ENCODE peak calls at places on chromosomes 3 and 15, in four cellular contexts. One of them, this sample, is unnamed.

GRCh38 chr3:64316971-64317370 is 91.7 kb upstream of the PRICKLE2 start:
- DNase-seq in SK-N-SH: no peak
- DNase-seq in A549: no peak
- DNase-seq in WTC11: no peak
- DNase-seq in this sample: no peak

GRCh38 chr3:117192888-117193287 is 483.3 kb downstream of the TUSC7 start:
- DNase-seq in SK-N-SH: no peak
- DNase-seq in A549: no peak
- DNase-seq in WTC11: no peak
- DNase-seq in this sample: no peak

GRCh38 chr3:30750967-30751366 is 143.5 kb downstream of the GADL1 start:
- DNase-seq in SK-N-SH: no peak
- DNase-seq in A549: no peak
- DNase-seq in WTC11: peak
- DNase-seq in this sample: no peak

GRCh38 chr3:189084620-189085019 is 87.2 kb upstream of the TPRG1 start:
- DNase-seq in SK-N-SH: no peak
- DNase-seq in A549: no peak
- DNase-seq in WTC11: no peak
- DNase-seq in this sample: no peak

GRCh38 chr3:27166888-27167287 is 202.3 kb downstream of the NEK10 start:
- DNase-seq in SK-N-SH: peak
- DNase-seq in A549: peak
- DNase-seq in WTC11: no peak
- DNase-seq in this sample: no peak

GRCh38 chr15:96038650-96039049 is 291.9 kb upstream of the NR2F2 start:
- DNase-seq in SK-N-SH: no peak
- DNase-seq in A549: no peak
- DNase-seq in WTC11: no peak
- DNase-seq in this sample: no peak

GRCh38 chr15:23565395-23566069 is at the start of gene MKRN3:
- DNase-seq in SK-N-SH: peak
- DNase-seq in A549: peak
- DNase-seq in WTC11: no peak
- DNase-seq in this sample: peak

GRCh38 chr15:61091229-61091628 is 137.9 kb downstream of the RORA start:
- DNase-seq in SK-N-SH: peak
- DNase-seq in A549: no peak
- DNase-seq in WTC11: no peak
- DNase-seq in this sample: no peak

GRCh38 chr3:114370537-114371174 is 76.8 kb downstream of the TIGIT start:
- DNase-seq in SK-N-SH: no peak
- DNase-seq in A549: no peak
- DNase-seq in WTC11: peak
- DNase-seq in this sample: no peak

GRCh38 chr3:126315916-126316514 is 41.2 kb downstream of the KLF15 start:
- DNase-seq in SK-N-SH: no peak
- DNase-seq in A549: no peak
- DNase-seq in WTC11: no peak
- DNase-seq in this sample: no peak

GRCh38 chr15:41870689-41871081 is 23.2 kb downstream of the SPTBN5 start:
- DNase-seq in SK-N-SH: no peak
- DNase-seq in A549: no peak
- DNase-seq in WTC11: no peak
- DNase-seq in this sample: no peak

GRCh38 chr3:163785693-163786092 is 1292.6 kb downstream of the SI start:
- DNase-seq in SK-N-SH: peak
- DNase-seq in A549: peak
- DNase-seq in WTC11: peak
- DNase-seq in this sample: peak

GRCh38 chr3:196284396-196284795 is 3.1 kb downstream of the PCYT1A start:
- DNase-seq in SK-N-SH: no peak
- DNase-seq in A549: no peak
- DNase-seq in WTC11: no peak
- DNase-seq in this sample: no peak

GRCh38 chr15:68650901-68651709 is 72.3 kb downstream of the CORO2B start:
- DNase-seq in SK-N-SH: peak
- DNase-seq in A549: peak
- DNase-seq in WTC11: peak
- DNase-seq in this sample: peak

GRCh38 chr15:52252781-52253180 is 42.8 kb downstream of the MYO5C start:
- DNase-seq in SK-N-SH: no peak
- DNase-seq in A549: peak
- DNase-seq in WTC11: no peak
- DNase-seq in this sample: peak

GRCh38 chr3:47344971-47345370 is 35.9 kb upstream of the PTPN23 start:
- DNase-seq in SK-N-SH: no peak
- DNase-seq in A549: no peak
- DNase-seq in WTC11: no peak
- DNase-seq in this sample: no peak

GRCh38 chr15:61556037-61556648 is 327.0 kb upstream of the RORA start:
- DNase-seq in SK-N-SH: no peak
- DNase-seq in A549: no peak
- DNase-seq in WTC11: no peak
- DNase-seq in this sample: no peak

GRCh38 chr3:163657088-163657487 is 1421.2 kb downstream of the SI start:
- DNase-seq in SK-N-SH: no peak
- DNase-seq in A549: no peak
- DNase-seq in WTC11: no peak
- DNase-seq in this sample: no peak

GRCh38 chr15:49462242-49462641 is 39.2 kb downstream of the FGF7 start:
- DNase-seq in SK-N-SH: no peak
- DNase-seq in A549: no peak
- DNase-seq in WTC11: no peak
- DNase-seq in this sample: no peak

GRCh38 chr15:77808581-77809198 is 176.0 kb upstream of the LINGO1 start:
- DNase-seq in SK-N-SH: no peak
- DNase-seq in A549: no peak
- DNase-seq in WTC11: no peak
- DNase-seq in this sample: no peak

GRCh38 chr3:118637866-118638265 is 396.8 kb downstream of the IGSF11 start:
- DNase-seq in SK-N-SH: no peak
- DNase-seq in A549: peak
- DNase-seq in WTC11: no peak
- DNase-seq in this sample: no peak

DNA sequence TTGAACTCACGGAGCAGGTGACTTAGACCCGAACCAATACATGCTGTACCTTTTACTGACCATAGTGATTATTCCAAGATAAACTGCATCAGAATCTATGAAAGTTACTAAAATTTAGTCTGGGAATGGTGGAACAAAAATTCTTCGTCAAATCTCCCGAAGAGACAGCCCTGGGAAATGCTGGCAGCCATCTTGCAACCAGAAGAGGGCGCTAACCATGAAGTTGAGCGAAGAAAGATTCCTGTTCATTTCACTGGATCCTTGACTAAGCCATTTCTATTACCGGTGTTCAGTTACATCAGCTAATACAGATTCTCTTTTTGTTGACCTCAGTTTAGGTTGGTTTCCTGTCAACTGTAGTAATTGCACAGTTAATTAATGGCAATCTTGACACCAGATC is 199.6 kb downstream of the SLC9A9 start:
- DNase-seq in SK-N-SH: peak
- DNase-seq in A549: peak
- DNase-seq in WTC11: peak
- DNase-seq in this sample: peak
- TF ChIP-seq MAX in SK-N-SH: no peak
- TF ChIP-seq MAX in A549: no peak
- TF ChIP-seq MAX in WTC11: no peak
- TF ChIP-seq MAX in this sample: no peak

GRCh38 chr3:128884992-128885391 is 5.6 kb downstream of the ACAD9 start:
- DNase-seq in SK-N-SH: no peak
- DNase-seq in A549: no peak
- DNase-seq in WTC11: no peak
- DNase-seq in this sample: no peak
- TF ChIP-seq MAX in SK-N-SH: no peak
- TF ChIP-seq MAX in A549: no peak
- TF ChIP-seq MAX in WTC11: no peak
- TF ChIP-seq MAX in this sample: no peak

DNA sequence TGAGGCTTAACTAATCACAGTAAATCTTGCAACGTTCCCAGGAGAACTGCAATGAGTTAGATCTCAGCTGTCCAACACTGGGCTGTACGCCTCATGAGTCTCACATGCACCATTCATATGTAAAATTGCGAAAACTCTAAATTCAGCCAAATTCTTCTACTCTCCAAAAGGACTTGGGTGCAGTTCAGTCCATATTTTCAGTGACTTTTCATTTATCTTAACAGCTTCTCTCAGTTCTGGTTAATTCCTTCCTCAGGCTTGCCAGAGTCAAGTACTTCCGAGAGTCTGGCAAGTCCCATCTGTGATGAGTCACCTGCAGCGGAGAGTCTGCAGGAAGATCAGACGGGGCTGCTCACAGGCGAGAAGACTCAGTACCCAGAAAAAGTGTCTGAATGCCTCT is 11.5 kb downstream of the CCDC80 start:
- DNase-seq in SK-N-SH: no peak
- DNase-seq in A549: peak
- DNase-seq in WTC11: no peak
- DNase-seq in this sample: peak
- TF ChIP-seq MAX in SK-N-SH: no peak
- TF ChIP-seq MAX in A549: no peak
- TF ChIP-seq MAX in WTC11: no peak
- TF ChIP-seq MAX in this sample: no peak

GRCh38 chr3:186152889-186153292 is 44.0 kb upstream of the ETV5 start:
- DNase-seq in SK-N-SH: no peak
- DNase-seq in A549: no peak
- DNase-seq in WTC11: no peak
- DNase-seq in this sample: no peak
- TF ChIP-seq MAX in SK-N-SH: no peak
- TF ChIP-seq MAX in A549: no peak
- TF ChIP-seq MAX in WTC11: no peak
- TF ChIP-seq MAX in this sample: no peak

DNA sequence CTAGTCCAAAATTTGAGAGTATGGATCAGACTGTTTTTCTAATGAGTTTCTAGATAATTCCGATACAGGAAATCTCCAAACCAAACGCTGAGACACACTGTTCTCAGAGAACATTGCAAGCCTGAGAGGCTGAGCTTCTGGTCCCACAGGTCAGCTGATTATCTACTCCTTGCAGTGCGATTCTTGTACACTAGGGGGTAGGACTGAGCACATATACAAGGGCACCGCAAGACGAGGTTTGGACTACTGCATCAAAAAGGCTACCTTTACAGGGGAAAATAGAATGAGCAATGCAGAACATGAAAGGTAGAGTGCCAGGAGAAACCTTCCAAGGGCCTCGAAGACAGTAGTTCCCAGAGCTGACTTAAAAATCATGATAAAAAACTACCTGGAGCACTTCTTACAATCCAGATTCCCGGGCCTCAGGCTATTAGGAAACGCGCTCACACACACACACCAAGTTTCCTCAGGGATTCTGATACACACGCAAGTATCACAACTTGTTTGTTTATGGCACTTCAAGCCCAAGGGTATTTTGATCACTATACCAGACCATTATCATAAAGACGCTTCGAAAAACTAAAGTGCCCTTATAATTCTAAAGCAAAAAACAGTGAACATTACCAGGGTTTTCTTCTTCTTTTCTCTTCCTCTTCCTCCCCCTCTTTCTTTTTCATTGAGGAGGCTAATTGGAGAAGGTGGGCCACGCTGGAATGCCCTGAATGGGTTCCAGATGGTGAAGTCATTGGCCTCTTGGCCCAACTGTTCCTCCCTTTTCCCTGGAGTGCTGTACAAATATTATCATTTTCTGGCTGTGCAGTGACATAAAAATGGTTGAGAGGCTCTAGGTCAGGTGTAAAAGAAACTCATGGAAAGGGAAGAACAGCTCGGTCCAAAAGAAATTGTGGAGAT is 61.8 kb downstream of the SLC12A8 start:
- DNase-seq in SK-N-SH: peak
- DNase-seq in A549: peak
- DNase-seq in WTC11: peak
- DNase-seq in this sample: peak
- TF ChIP-seq MAX in SK-N-SH: no peak
- TF ChIP-seq MAX in A549: no peak
- TF ChIP-seq MAX in WTC11: no peak
- TF ChIP-seq MAX in this sample: no peak

GRCh38 chr3:133016838-133017309 is 21.3 kb upstream of the TMEM108 start:
- DNase-seq in SK-N-SH: peak
- DNase-seq in A549: no peak
- DNase-seq in WTC11: no peak
- DNase-seq in this sample: no peak
- TF ChIP-seq MAX in SK-N-SH: no peak
- TF ChIP-seq MAX in A549: no peak
- TF ChIP-seq MAX in WTC11: no peak
- TF ChIP-seq MAX in this sample: no peak

DNA sequence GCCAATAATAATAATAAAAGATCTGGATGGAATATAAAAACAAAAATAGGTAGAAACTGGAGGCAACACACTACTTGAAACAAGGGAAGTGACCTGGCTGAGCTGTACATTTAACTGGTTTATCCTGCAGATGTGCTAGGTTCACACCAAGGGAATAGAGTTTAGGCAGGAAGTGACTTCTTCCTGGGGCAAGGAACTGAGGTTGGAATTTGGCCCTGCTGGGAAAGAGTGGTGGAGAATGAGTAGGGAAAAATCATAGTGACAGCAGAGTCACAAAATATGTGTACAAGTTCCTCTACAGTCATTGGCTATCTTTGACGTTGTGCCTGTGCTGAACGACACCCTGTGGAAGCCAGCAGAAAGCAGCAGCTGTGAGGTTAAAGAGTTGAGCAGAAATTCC is 44.1 kb downstream of the ARHGAP11B start:
- DNase-seq in SK-N-SH: no peak
- DNase-seq in A549: no peak
- DNase-seq in WTC11: no peak
- DNase-seq in this sample: no peak
- TF ChIP-seq MAX in SK-N-SH: no peak
- TF ChIP-seq MAX in A549: no peak
- TF ChIP-seq MAX in WTC11: no peak
- TF ChIP-seq MAX in this sample: no peak

This sample was measured in HCT116.